ENCODE peak calls at places on chromosomes 4 and X, in four cellular contexts. U, Q, X and B are unnamed samples.

GRCh38 chrX:51336584-51336983 is 4.0 kb downstream of the NUDT10 start:
- DNase-seq in U (no peak), Q (no peak), X (no peak), B (no peak)

GRCh38 chr4:70706516-70706915 is 15.2 kb upstream of the RUFY3 start:
- DNase-seq in U (no peak), Q (no peak), X (no peak), B (no peak)

GRCh38 chr4:19700951-19701350 is 550.8 kb upstream of the SLIT2 start:
- DNase-seq in U (no peak), Q (no peak), X (no peak), B (no peak)

GRCh38 chrX:9117851-9118250 is 83.9 kb upstream of the FAM9B start:
- DNase-seq in U (no peak), Q (no peak), X (no peak), B (no peak)

GRCh38 chrX:17405225-17405969 is 30.4 kb downstream of the NHS start:
- DNase-seq in U (no peak), Q (no peak), X (no peak), B (no peak)

GRCh38 chr4:138843611-138844010 is 172.0 kb upstream of the NOCT start:
- DNase-seq in U (no peak), Q (no peak), X (no peak), B (no peak)

GRCh38 chr4:99808260-99808857 is 8.3 kb upstream of the DAPP1 start:
- DNase-seq in U (no peak), Q (peak), X (peak), B (peak)

GRCh38 chr4:11805837-11806236 is 377.1 kb upstream of the HS3ST1 start:
- DNase-seq in U (no peak), Q (no peak), X (no peak), B (no peak)

GRCh38 chrX:14712096-14712495 is 160.8 kb downstream of the FANCB start:
- DNase-seq in U (no peak), Q (no peak), X (no peak), B (no peak)

GRCh38 chr4:159484049-159484448 is 381.2 kb downstream of the RAPGEF2 start:
- DNase-seq in U (no peak), Q (no peak), X (no peak), B (no peak)

GRCh38 chr4:185305979-185306442 is 89.7 kb downstream of the LRP2BP start:
- DNase-seq in U (no peak), Q (no peak), X (no peak), B (no peak)

GRCh38 chr4:159065513-159066240 is 37.2 kb upstream of the RAPGEF2 start:
- DNase-seq in U (no peak), Q (no peak), X (no peak), B (no peak)

GRCh38 chrX:110491846-110492620 is 133.4 kb downstream of the RTL9 start:
- DNase-seq in U (no peak), Q (no peak), X (no peak), B (no peak)

GRCh38 chrX:129772796-129773431 is 6.8 kb upstream of the SASH3 start:
- DNase-seq in U (no peak), Q (peak), X (no peak), B (peak)

GRCh38 chr4:133969202-133969873 is 232.3 kb downstream of the PABPC4L start:
- DNase-seq in U (no peak), Q (no peak), X (no peak), B (no peak)

GRCh38 chrX:10902001-10902400 is 209.1 kb upstream of the HCCS start:
- DNase-seq in U (no peak), Q (no peak), X (no peak), B (no peak)

GRCh38 chr4:123546123-123546654 is 149.6 kb downstream of the SPRY1 start:
- DNase-seq in U (no peak), Q (no peak), X (no peak), B (no peak)

GRCh38 chr4:173748353-173748752 is 218.3 kb upstream of the HAND2 start:
- DNase-seq in U (no peak), Q (no peak), X (no peak), B (no peak)
- TF ChIP-seq CTCF in U (no peak), Q (no peak), X (no peak), B (no peak)

DNA sequence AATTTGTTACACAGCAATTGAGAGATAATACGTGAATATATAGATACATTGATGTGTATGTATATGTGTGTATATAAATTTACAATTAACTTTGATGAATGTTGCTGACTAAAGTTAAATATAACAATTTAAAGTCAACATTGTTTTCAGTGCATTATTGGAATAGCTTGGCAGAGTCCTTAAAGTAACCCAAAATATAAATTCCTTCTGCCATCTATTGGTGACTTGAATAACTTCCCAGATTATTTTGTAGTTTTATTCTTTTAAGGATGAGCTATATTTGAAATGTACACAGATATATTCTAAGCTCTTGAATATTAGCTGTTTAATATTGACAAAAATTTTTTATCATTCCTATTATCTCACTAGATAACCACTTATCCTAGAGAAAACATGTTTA is 298.2 kb upstream of the FSTL5 start:
- DNase-seq in U (no peak), Q (no peak), X (no peak), B (no peak)
- TF ChIP-seq CTCF in U (peak), Q (no peak), X (no peak), B (no peak)

GRCh38 chrX:39445336-39445735 is 644.1 kb downstream of the MID1IP1 start:
- DNase-seq in U (no peak), Q (no peak), X (peak), B (no peak)
- TF ChIP-seq CTCF in U (peak), Q (peak), X (no peak), B (no peak)

GRCh38 chr4:176779421-176779820 is 13.3 kb downstream of the VEGFC start:
- DNase-seq in U (no peak), Q (no peak), X (no peak), B (no peak)
- TF ChIP-seq CTCF in U (no peak), Q (no peak), X (no peak), B (no peak)